ENCODE peak calls at places on chromosomes 11 and 22, in four cellular contexts. M, L, B and S are unnamed samples.

GRCh38 chr22:25680049-25680448 is 61.9 kb upstream of the MYO18B start:
- DNase-seq in M (no peak), B (no peak), L (no peak), S (no peak)

GRCh38 chr11:28596816-28597215 is 488.6 kb downstream of the METTL15 start:
- DNase-seq in L (no peak), M (peak), B (no peak), S (no peak)

GRCh38 chr22:41377846-41378245 is 3.9 kb upstream of the TEF start:
- DNase-seq in M (no peak), B (no peak), L (no peak), S (no peak)

GRCh38 chr11:9273430-9274336 is 8.5 kb upstream of the DENND5A start:
- DNase-seq in B (peak), L (peak), M (peak), S (peak)

GRCh38 chr22:48112687-48113521 is 1350.5 kb downstream of the TBC1D22A start:
- DNase-seq in M (no peak), L (no peak), B (no peak), S (no peak)

GRCh38 chr22:29665486-29665885 is 54.3 kb upstream of the CABP7 start:
- DNase-seq in B (no peak), M (no peak), L (no peak), S (no peak)

GRCh38 chr11:94295534-94295933 is 8.8 kb upstream of the IZUMO1R start:
- DNase-seq in M (no peak), B (peak), L (peak), S (peak)

GRCh38 chr11:109960831-109961230 is 132.4 kb upstream of the ZC3H12C start:
- DNase-seq in M (peak), L (peak), B (peak), S (peak)

GRCh38 chr11:96964661-96965060 is 574.8 kb downstream of the JRKL start:
- DNase-seq in B (peak), M (no peak), L (no peak), S (no peak)

GRCh38 chr11:106706355-106706754 is 311.9 kb downstream of the GUCY1A2 start:
- DNase-seq in B (peak), M (peak), L (peak), S (no peak)

GRCh38 chr11:77027275-77027674 is 6.9 kb upstream of the B3GNT6 start:
- DNase-seq in L (peak), B (peak), M (peak), S (peak)

GRCh38 chr11:90856790-90857189 is 633.9 kb upstream of the CHORDC1 start:
- DNase-seq in L (no peak), B (no peak), M (no peak), S (no peak)

GRCh38 chr11:130673698-130674097 is 225.3 kb downstream of the ADAMTS15 start:
- DNase-seq in L (no peak), B (peak), M (no peak), S (peak)

GRCh38 chr11:133833101-133833898 is 12.0 kb downstream of the SPATA19 start:
- DNase-seq in M (no peak), L (no peak), B (no peak), S (no peak)

GRCh38 chr11:29328961-29329441 is 687.8 kb downstream of the KCNA4 start:
- DNase-seq in M (peak), B (peak), L (peak), S (peak)

GRCh38 chr11:7840580-7840979 is 43.8 kb upstream of the OR5P2 start:
- DNase-seq in M (no peak), B (no peak), L (no peak), S (no peak)

GRCh38 chr11:3091846-3092602 is 34.8 kb upstream of the CARS1 start:
- DNase-seq in M (peak), B (peak), L (peak), S (peak)
- TF ChIP-seq CTCF in M (peak), B (peak), L (peak), S (peak)

DNA sequence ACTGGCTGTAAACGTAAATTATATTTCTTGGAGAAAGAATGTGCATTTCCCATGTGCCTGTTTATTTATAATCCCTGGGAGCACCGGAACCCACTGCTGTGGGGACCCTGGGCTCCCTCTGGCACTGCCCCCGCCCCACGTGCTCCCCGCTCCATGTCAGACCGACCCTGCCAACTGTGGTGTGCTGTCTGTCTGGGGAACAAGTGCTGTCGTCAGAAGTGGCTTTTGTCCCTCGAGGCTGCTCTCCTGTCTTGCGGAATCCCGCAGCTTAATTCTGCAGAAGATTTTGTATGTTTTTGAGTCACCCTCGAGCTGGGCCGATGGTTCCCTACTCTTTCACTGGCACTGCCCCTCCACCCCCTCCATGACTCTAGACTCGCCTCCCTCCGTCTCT is 2.4 kb downstream of the LRRC10B start:
- DNase-seq in B (no peak), L (no peak), M (no peak), S (no peak)
- H3K4me3 ChIP-seq in B (no peak), L (no peak), M (no peak), S (no peak)

GRCh38 chr22:20583471-20583922 is 76.1 kb downstream of the MED15 start:
- DNase-seq in B (no peak), L (no peak), M (no peak), S (no peak)
- TF ChIP-seq CTCF in B (peak), L (no peak), M (no peak), S (no peak)

DNA sequence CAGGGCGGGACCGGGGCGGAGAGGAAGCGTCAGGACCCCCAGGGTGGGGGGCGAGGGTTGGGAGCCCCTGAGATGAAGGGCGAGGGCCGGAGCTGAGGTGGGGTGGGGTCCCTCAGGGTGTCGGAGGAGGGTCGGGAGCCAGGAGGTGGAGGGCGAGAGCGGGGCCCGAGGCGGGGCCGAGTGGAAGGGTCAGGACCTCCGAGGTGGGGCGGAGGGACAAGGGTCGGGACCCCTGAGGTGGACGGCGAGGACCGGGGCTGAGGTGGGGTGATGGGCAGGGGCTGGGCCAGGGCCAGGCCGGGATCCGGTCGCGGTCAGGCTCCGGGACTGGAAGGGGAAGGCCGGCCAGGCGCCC is 409 bp downstream of the SMC1B start:
- DNase-seq in B (no peak), L (no peak), M (no peak), S (no peak)
- H3K4me3 ChIP-seq in B (no peak), L (no peak), M (no peak), S (no peak)

GRCh38 chr11:72075109-72075508 is 5.2 kb downstream of the NUMA1 start:
- DNase-seq in L (no peak), B (peak), M (no peak), S (no peak)
- TF ChIP-seq CTCF in L (no peak), B (peak), M (peak), S (no peak)

GRCh38 chr22:49770454-49771265 is 57.0 kb downstream of the BRD1 start:
- DNase-seq in L (no peak), B (no peak), M (no peak), S (no peak)
- H3K4me3 ChIP-seq in L (no peak), B (no peak), M (no peak), S (no peak)

DNA sequence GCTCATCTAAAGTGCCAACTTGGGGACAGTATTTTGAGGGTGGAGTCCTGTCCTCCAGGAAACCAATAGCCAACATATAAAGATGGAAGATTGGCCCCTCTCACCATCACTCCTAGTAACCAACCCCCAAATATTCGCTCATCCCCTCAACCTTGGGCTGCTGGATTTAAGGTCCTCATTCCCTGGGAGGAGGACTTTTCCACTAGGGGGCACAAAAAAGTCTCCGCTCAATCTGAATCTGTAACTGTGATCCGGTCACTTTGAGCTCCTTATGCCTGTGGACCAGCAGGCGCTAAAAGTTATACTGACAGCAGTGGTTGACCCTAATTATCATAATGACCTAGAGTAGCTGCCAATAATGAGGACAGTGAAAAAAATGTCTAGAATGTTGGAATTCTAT is 20.5 kb upstream of the CLPB start:
- DNase-seq in B (no peak), L (no peak), M (no peak), S (no peak)
- TF ChIP-seq CTCF in B (no peak), L (peak), M (peak), S (no peak)

DNA sequence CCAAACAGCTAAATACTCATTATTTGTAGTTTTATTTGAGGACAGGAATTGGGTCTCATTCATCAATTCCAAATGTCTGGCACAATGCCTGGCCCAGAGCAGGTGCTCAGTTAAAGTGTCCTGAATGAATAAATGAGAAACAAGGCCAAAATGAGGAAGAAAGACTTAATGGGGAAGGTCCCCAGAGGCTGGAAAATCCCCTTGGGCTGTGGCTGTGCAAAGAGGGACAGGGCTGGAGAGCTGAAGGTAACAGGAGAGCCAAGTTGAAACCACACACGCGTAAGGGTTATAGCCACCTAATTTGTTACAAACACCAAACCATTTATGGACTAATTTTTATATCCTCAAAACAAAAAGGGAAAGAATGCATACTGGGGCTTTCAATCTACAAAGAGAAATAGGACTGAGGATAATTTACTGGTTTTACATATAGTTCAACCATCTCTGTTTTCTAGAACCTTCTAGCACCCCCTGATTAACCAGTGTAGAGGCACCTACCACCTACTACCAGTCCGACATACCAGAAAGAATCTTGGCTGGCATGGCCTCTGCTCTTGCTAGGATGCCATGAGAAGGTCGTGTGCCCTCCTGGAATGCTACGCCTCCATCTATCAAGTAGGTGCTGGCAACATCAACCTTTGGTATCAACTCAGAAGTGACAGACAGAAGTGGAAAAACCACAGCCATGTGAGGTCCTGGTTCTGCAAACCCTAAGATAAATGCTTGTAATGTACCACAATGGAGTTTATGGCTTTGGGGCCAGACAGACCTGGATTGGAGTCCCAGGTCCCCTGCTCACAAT is 28.4 kb downstream of the MYH9 start:
- DNase-seq in B (no peak), M (no peak), L (no peak), S (no peak)
- H3K4me3 ChIP-seq in B (no peak), M (no peak), L (no peak), S (no peak)

GRCh38 chr11:3879216-3879966 is 23.9 kb downstream of the STIM1 start:
- DNase-seq in L (no peak), B (no peak), M (no peak), S (no peak)

GRCh38 chr11:3879967-3880542 is 24.6 kb downstream of the STIM1 start:
- DNase-seq in M (no peak), B (no peak), L (no peak), S (no peak)

GRCh38 chr11:3885855-3886254 is 30.4 kb downstream of the STIM1 start:
- DNase-seq in L (no peak), M (no peak), B (no peak), S (no peak)

GRCh38 chr11:3880724-3881123 is 25.3 kb downstream of the STIM1 start:
- DNase-seq in M (peak), L (no peak), B (peak), S (peak)

DNA sequence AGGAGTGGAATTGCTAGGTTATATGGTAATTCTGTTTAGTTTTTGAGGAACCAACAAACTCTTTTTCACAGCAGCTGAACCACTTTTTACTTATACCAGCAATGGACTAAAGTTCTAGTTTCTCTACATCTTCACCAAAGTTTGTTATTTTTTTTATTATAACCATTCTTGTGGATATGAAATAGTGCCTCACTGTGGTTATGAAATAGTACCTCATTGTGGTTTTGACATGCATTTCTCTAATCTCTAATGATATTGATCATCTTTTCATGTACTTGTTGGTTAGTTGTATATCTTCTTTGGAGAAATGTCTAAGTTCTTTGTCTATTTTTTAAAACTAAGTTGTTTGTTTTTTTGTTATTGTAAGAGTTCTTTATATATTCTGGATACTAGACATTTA is 27.2 kb downstream of the STIM1 start:
- DNase-seq in L (no peak), B (no peak), M (no peak), S (no peak)
- TF ChIP-seq CTCF in L (no peak), B (no peak), M (no peak), S (no peak)

GRCh38 chr11:22044126-22044525 is 148.8 kb upstream of the ANO5 start:
- DNase-seq in L (no peak), B (no peak), M (no peak), S (no peak)
- H3K4me3 ChIP-seq in L (no peak), B (no peak), M (no peak), S (no peak)